ENCODE peak calls at places on chromosomes 7 and 10, in eight cellular contexts. L, T, F, M, B, X, V and W are unnamed samples.

GRCh38 chr10:78169214-78169613 is 135.6 kb downstream of the RPS24 start:
- DNase-seq in L (no peak), T (no peak), F (no peak), M (no peak), B (no peak), X (no peak), V (no peak), W (no peak)

GRCh38 chr10:126500185-126500584 is 111.9 kb upstream of the ADAM12 start:
- DNase-seq in L (no peak), T (no peak), F (no peak), M (no peak), B (no peak), X (no peak), V (no peak), W (no peak)

GRCh38 chr10:31623466-31623865 is 304.4 kb downstream of the ZEB1 start:
- DNase-seq in L (no peak), T (peak), F (no peak), M (no peak), B (peak), X (no peak), V (no peak), W (no peak)

GRCh38 chr7:41135511-41135910 is 567.4 kb downstream of the INHBA start:
- DNase-seq in L (no peak), T (no peak), F (no peak), M (no peak), B (no peak), X (no peak), V (no peak), W (no peak)

GRCh38 chr7:29091722-29092121 is 54.6 kb downstream of the CPVL start:
- DNase-seq in L (no peak), T (peak), F (no peak), M (no peak), B (no peak), X (no peak), V (no peak), W (peak)

GRCh38 chr10:113131611-113132330 is 181.7 kb downstream of the TCF7L2 start:
- DNase-seq in L (no peak), T (peak), F (no peak), M (no peak), B (peak), X (peak), V (peak), W (peak)

GRCh38 chr10:24694086-24694485 is 29.6 kb downstream of the ARHGAP21 start:
- DNase-seq in L (no peak), T (peak), F (no peak), M (no peak), B (no peak), X (no peak), V (no peak), W (no peak)

GRCh38 chr10:12250181-12250580 is 54.2 kb downstream of the CDC123 start:
- DNase-seq in L (no peak), T (no peak), F (no peak), M (no peak), B (no peak), X (no peak), V (no peak), W (no peak)

GRCh38 chr10:43688348-43688892 is 39.7 kb upstream of the ZNF32 start:
- DNase-seq in L (no peak), T (no peak), F (no peak), M (no peak), B (no peak), X (no peak), V (no peak), W (no peak)

GRCh38 chr7:129952164-129952652 is 552 bp downstream of the UBE2H start:
- DNase-seq in L (peak), T (peak), F (peak), M (peak), B (no peak), X (peak), V (no peak), W (peak)

GRCh38 chr10:110353244-110354119 is 48.8 kb upstream of the SMNDC1 start:
- DNase-seq in L (no peak), T (peak), F (no peak), M (no peak), B (peak), X (peak), V (peak), W (peak)

GRCh38 chr7:151014950-151015349 is 9.3 kb downstream of the ATG9B start:
- DNase-seq in L (no peak), T (peak), F (no peak), M (no peak), B (peak), X (no peak), V (no peak), W (no peak)

GRCh38 chr7:28804990-28805389 is 153.1 kb downstream of the TRIL start:
- DNase-seq in L (no peak), T (peak), F (no peak), M (no peak), B (peak), X (peak), V (peak), W (peak)

GRCh38 chr10:34922138-34922537 is 107.0 kb upstream of the PARD3 start:
- DNase-seq in L (no peak), T (peak), F (no peak), M (no peak), B (peak), X (no peak), V (no peak), W (no peak)

GRCh38 chr7:101862280-101863220 is 45.1 kb downstream of the CUX1 start:
- DNase-seq in L (no peak), T (no peak), F (no peak), M (no peak), B (no peak), X (no peak), V (no peak), W (no peak)

GRCh38 chr10:48533951-48534720 is 70.7 kb downstream of the ARHGAP22 start:
- DNase-seq in L (no peak), T (no peak), F (no peak), M (no peak), B (no peak), X (no peak), V (no peak), W (peak)

GRCh38 chr10:22710139-22710745 is 4.1 kb downstream of the PIP4K2A start:
- DNase-seq in L (no peak), T (peak), F (peak), M (no peak), B (no peak), X (no peak), V (no peak), W (no peak)

GRCh38 chr10:43868362-43868672 is 219.6 kb upstream of the ZNF32 start:
- DNase-seq in L (no peak), T (no peak), F (no peak), M (no peak), B (no peak), X (no peak), V (no peak), W (no peak)

GRCh38 chr10:8054498-8055407 is at the start of gene GATA3:
- DNase-seq in L (peak), T (no peak), F (peak), M (peak), B (peak), X (peak), V (no peak), W (peak)

GRCh38 chr7:74708569-74709275 is 51.2 kb downstream of the GTF2I start:
- DNase-seq in L (no peak), T (no peak), F (no peak), M (no peak), B (no peak), X (no peak), V (no peak), W (no peak)

GRCh38 chr7:4805110-4805978 is 29.9 kb downstream of the AP5Z1 start:
- DNase-seq in L (no peak), T (no peak), F (peak), M (peak), B (no peak), X (no peak), V (no peak), W (no peak)

GRCh38 chr7:148274118-148274517 is 316.4 kb upstream of the C7orf33 start:
- DNase-seq in L (no peak), T (no peak), F (no peak), M (no peak), B (no peak), X (no peak), V (no peak), W (no peak)

GRCh38 chr10:5938291-5938690 is 39.1 kb downstream of the IL15RA start:
- DNase-seq in L (no peak), T (no peak), F (no peak), M (no peak), B (no peak), X (no peak), V (no peak), W (no peak)

GRCh38 chr10:21505711-21506278 is 19.7 kb downstream of the SKIDA1 start:
- DNase-seq in L (no peak), T (no peak), F (no peak), M (no peak), B (no peak), X (no peak), V (no peak), W (no peak)

DNA sequence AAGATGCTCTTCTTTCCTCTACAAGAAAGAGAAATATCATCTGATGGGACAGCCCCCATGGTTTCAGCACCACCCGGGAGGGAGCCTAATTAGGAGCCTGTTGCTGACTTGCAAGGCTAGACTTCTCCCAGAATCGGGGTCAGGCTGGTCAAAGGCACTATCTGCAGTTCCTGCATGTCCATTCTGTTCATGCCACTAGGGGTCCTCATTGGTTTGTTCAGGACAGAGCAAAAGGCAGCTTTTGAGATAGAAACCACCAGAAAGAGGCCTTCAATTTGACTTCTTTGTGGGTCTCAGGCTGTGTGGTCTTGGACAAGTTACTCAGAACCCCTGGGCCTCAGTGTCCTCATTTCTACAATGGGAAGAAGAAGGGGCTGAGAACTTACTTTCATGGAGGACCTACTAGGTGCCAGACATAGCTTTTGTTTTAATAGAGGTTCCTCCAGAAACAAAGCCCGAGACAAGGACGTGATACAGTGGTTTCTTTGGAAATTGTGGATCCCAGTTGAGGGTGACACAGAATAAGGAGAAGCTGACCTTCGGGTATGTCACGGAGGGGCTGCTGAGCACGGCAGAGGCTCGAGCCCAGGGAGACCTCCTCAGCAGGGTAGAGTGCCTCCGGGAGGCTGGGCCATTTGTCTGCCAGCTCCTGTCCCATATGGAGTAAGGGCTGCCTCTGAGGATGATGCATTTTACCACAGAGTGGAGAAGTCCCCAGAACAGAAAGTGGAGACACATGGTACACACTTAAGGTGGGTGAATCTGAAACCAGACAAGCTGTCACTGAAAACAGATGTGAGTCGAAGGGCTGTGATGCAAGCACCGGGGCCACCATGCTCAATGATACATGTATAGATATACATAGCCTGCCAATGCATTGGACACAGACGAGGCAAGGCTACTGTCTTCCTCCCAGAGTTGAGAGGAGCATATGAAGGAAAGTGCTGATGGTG is 33.1 kb upstream of the NEUROD6 start:
- DNase-seq in L (peak), T (peak), F (no peak), M (peak), B (peak), X (peak), V (peak), W (peak)
- TF ChIP-seq CTCF in L (peak), T (peak), F (peak), M (peak), B (peak), X (peak), V (peak), W (peak)

GRCh38 chr10:107028249-107028648 is 136.3 kb downstream of the SORCS1 start:
- DNase-seq in L (no peak), T (no peak), F (no peak), M (no peak), B (no peak), X (no peak), V (no peak), W (no peak)

GRCh38 chr10:107019154-107019553 is 145.4 kb downstream of the SORCS1 start:
- DNase-seq in L (no peak), T (no peak), F (no peak), M (no peak), B (no peak), X (no peak), V (no peak), W (no peak)

GRCh38 chr10:107025676-107026075 is 138.8 kb downstream of the SORCS1 start:
- DNase-seq in L (no peak), T (no peak), F (no peak), M (no peak), B (no peak), X (no peak), V (no peak), W (no peak)

DNA sequence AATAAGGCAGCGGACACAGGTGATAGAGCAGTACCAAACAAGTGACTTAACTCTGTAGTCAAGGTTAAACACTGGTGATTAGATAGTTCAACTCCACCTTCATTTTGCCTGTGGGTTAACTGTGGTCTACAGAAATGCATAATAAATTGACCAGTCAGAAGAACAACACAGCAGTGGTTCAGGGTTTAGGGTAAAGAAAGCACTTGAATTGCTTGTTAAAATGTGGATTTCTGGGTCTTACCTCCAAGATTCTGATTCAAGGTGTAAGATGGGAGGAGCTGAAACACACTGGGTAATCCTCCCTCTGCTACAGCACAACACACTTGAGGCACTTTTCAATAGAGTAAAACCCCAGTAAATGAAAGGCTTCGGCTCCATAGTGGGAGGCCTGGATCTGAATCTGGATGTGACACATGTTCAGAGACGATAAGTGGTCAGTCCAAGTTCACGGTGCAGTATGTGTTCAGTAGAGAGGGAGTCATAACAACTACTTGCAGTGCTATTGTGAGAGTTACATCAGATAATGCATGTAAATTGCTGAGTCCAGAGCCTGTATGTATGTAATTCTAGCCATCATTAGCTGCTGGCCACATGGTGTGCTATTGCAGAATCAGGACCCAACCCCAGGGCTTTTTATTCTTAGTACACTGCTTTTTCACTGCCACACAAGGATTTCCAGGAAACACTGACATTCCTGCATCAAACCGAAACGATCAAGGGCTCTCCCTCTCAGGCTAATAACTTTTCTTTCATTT is 141.7 kb downstream of the SORCS1 start:
- DNase-seq in L (no peak), T (no peak), F (no peak), M (no peak), B (no peak), X (no peak), V (no peak), W (no peak)
- TF ChIP-seq CTCF in L (no peak), T (no peak), F (no peak), M (no peak), B (no peak), X (no peak), V (no peak), W (no peak)

GRCh38 chr10:76303682-76304316 is 872.4 kb downstream of the LRMDA start:
- DNase-seq in L (peak), T (peak), F (peak), M (peak), B (peak), X (peak), V (no peak), W (peak)

GRCh38 chr10:76302491-76302890 is 871.1 kb downstream of the LRMDA start:
- DNase-seq in L (no peak), T (no peak), F (no peak), M (no peak), B (no peak), X (no peak), V (no peak), W (peak)

GRCh38 chr10:76299501-76299900 is 868.1 kb downstream of the LRMDA start:
- DNase-seq in L (no peak), T (no peak), F (no peak), M (no peak), B (no peak), X (no peak), V (no peak), W (no peak)

GRCh38 chr10:76302936-76303656 is 871.7 kb downstream of the LRMDA start:
- DNase-seq in L (no peak), T (peak), F (no peak), M (no peak), B (peak), X (no peak), V (no peak), W (peak)

DNA sequence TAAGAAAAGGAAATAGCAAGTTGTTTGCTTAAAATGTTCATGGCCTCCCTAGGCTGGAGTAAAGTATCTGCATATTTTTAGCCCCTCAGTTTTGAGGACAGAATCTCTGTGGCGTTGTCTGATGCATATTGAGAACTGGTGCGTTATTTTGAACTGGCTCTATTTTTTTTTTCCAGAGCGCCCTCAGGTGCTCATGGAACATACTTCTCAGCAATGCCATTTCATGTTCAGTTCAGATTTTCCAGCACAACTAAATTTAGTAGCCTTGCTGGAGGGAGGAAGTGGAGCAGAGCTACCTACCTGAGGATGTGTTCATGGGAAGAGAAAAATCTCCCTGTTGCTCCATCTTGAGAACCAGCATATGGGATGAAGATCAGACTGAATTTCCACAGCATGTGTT is 870.5 kb downstream of the LRMDA start:
- DNase-seq in L (no peak), T (peak), F (no peak), M (no peak), B (peak), X (no peak), V (no peak), W (peak)
- TF ChIP-seq CTCF in L (no peak), T (peak), F (no peak), M (no peak), B (peak), X (no peak), V (no peak), W (peak)

GRCh38 chr10:123995461-123996131 is 97.8 kb downstream of the CHST15 start:
- DNase-seq in L (peak), T (peak), F (peak), M (peak), B (peak), X (peak), V (peak), W (peak)
- TF ChIP-seq CTCF in L (peak), T (peak), F (peak), M (peak), B (peak), X (peak), V (peak), W (peak)

GRCh38 chr10:71396714-71397339 is at the start of gene CDH23:
- DNase-seq in L (peak), T (no peak), F (no peak), M (peak), B (no peak), X (peak), V (no peak), W (no peak)

GRCh38 chr10:71395621-71396020 is 1.1 kb upstream of the CDH23 start:
- DNase-seq in L (no peak), T (no peak), F (no peak), M (no peak), B (no peak), X (peak), V (no peak), W (no peak)

GRCh38 chr10:71397340-71398212 is 856 bp downstream of the CDH23 start:
- DNase-seq in L (no peak), T (no peak), F (no peak), M (no peak), B (no peak), X (no peak), V (no peak), W (no peak)

GRCh38 chr10:71394926-71395562 is 1.7 kb upstream of the CDH23 start:
- DNase-seq in L (no peak), T (no peak), F (no peak), M (no peak), B (no peak), X (no peak), V (no peak), W (no peak)

DNA sequence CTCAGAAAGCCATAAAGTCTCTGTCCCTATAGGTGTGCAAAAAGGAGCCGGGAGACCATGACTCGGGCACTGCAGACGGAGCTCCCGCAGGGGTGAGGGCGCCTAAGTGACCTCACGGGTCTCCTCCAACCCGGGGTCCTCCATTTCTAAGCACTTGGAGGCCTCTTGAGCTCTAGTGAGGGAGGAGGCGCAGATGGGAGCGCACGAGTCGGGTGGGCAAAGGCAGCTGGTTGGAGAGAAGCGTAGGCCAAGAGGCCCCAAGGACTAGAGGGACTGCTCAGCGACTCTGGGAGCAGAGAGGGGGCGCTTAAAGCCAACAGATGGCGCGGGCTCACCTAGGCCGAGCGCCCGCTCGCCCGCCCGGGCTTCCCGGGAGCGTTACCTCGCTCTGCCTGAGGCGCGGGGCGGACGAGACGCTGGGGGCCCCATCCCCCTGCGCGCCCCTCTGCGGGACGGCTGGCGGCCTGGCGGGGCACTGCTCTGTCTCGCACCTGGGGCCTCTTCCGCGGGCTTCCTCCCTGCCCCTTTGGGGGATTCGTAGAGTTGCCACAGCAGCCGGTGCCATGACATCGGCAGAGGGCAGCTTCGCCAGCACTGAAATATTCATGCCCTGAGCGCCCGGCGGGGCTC is 521 bp upstream of the CDH23 start:
- DNase-seq in L (peak), T (no peak), F (no peak), M (peak), B (peak), X (peak), V (no peak), W (peak)
- TF ChIP-seq CTCF in L (peak), T (no peak), F (peak), M (no peak), B (no peak), X (peak), V (no peak), W (peak)

GRCh38 chr10:89414146-89414878 is at the start of gene IFIT5:
- DNase-seq in L (peak), T (peak), F (peak), M (peak), B (peak), X (peak), V (no peak), W (peak)
- TF ChIP-seq CTCF in L (no peak), T (no peak), F (no peak), M (no peak), B (no peak), X (no peak), V (no peak), W (no peak)